ENCODE peak calls at places on chromosomes 6 and 20, in five cellular contexts. R, V, B, N and U are unnamed samples.

GRCh38 chr6:40249935-40250334 is 315.7 kb upstream of the MOCS1 start:
- DNase-seq in N (no peak), V (no peak), R (no peak), B (no peak), U (no peak)

GRCh38 chr20:4713401-4713800 is 8.3 kb upstream of the PRND start:
- DNase-seq in R (no peak), V (no peak), B (peak; percentile 84), N (no peak), U (no peak)

GRCh38 chr6:10725046-10725445 is 2.2 kb downstream of the TMEM14C start:
- DNase-seq in R (no peak), B (no peak), N (no peak), V (no peak), U (no peak)

GRCh38 chr20:53578492-53579222 is 15.0 kb downstream of the ZNF217 start:
- DNase-seq in V (peak; percentile 78), N (no peak), R (no peak), B (peak; percentile 99), U (peak; percentile 89)

GRCh38 chr6:159692303-159693127 is 526 bp downstream of the SOD2 start:
- DNase-seq in B (peak; percentile 45), V (peak; percentile 27), N (no peak), R (peak; percentile 46), U (peak; percentile 73)

GRCh38 chr6:57075092-57075491 is 14.9 kb upstream of the ZNF451 start:
- DNase-seq in V (no peak), B (no peak), N (no peak), R (no peak), U (no peak)

GRCh38 chr6:91716361-91716760 is 1129.5 kb upstream of the MAP3K7 start:
- DNase-seq in R (no peak), V (no peak), B (no peak), N (no peak), U (no peak)

GRCh38 chr6:130008236-130008873 is 10.0 kb upstream of the L3MBTL3 start:
- DNase-seq in N (no peak), B (no peak), R (no peak), V (no peak), U (no peak)

GRCh38 chr20:56417911-56418310 is 5.9 kb downstream of the CASS4 start:
- DNase-seq in B (no peak), N (no peak), R (no peak), V (no peak), U (no peak)

GRCh38 chr20:49985617-49986016 is 2.8 kb downstream of the SNAI1 start:
- DNase-seq in V (no peak), R (no peak), B (no peak), N (no peak), U (no peak)
- H3K23ac ChIP-seq in V (no peak overlapping the region), R (no peak overlapping the region), B (no peak overlapping the region), N (no peak overlapping the region), U (no peak overlapping the region)

GRCh38 chr6:133697666-133698065 is 191.2 kb upstream of the TCF21 start:
- DNase-seq in N (no peak), R (no peak), B (no peak), V (no peak), U (no peak)
- H2AFZ ChIP-seq in N (no peak overlapping the region), R (no peak overlapping the region), B (no peak overlapping the region), V (no peak overlapping the region), U (no peak overlapping the region)

GRCh38 chr6:48922837-48923236 is 540.2 kb downstream of the MMUT start:
- DNase-seq in B (no peak), R (no peak), N (no peak), V (no peak), U (no peak)
- H2BK12ac ChIP-seq in B (no peak overlapping the region), R (no peak overlapping the region), N (no peak overlapping the region), V (no peak overlapping the region), U (no peak overlapping the region)

DNA sequence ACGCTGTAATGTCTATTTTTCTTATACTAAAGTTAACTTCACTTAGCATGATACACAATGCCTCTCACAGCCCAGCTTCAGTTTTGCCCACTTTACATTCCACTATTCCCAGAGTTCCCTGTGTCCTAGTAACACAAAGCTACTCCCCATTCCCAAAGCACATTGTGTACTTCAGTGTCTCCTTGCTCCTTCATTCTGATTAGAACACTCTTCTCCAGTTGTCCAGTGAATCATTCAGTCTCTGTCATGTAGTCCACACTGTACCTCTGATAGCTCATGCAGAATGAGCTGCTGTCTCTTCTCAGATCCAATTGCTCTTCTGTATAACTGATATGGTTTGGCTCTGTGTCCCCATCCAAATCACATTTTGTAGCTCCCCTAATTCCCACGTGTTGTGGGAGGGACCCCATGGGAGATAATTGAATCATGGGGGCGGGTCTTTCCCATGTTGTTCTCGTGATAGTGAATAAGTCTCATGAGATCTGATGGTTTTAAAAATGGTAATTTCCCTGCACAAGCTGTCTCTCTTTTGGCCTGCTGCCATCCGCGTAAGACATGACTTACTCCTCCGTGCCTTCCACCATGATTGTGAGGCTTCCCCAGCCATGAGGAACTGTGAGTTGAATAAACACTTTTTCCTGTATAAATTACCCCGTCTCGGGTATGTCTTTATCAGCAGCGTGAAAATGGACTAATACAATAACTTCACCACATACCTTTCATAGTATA is 2.1 kb upstream of the TMX4 start:
- DNase-seq in N (no peak), V (no peak), B (no peak), R (no peak), U (peak; percentile 3)
- H3K23ac ChIP-seq in N (no peak overlapping the region), V (no peak overlapping the region), B (no peak overlapping the region), R (no peak overlapping the region), U (no peak overlapping the region)

DNA sequence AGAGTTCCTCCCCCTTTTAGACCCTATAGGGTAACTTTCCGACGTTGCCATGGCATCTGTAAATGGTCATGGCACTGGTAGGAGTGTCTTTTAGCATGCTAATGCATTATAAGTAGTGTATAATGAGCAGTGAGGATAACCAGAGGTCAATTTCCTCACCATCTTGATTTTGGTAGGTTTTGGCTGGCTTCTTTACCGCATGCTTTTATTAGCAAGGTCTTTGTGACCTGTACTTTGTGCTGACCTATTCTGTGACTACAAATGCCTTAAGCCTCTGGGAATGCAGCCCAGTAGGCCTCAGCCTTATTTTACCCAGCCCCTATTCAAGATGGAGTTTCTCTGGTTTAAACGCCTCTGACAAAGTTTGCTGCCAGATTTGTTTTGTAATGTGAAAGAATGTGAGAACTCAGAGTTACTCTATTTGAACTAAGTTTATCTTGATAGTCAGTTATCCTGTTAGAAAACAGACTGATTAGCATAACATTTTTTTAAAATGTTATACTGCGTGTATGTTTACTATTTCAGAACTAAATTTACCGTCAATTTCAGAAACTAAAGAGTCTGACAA is 111.3 kb upstream of the PRSS16 start:
- DNase-seq in R (no peak), N (no peak), V (no peak), B (peak; percentile 20), U (no peak)
- H2AFZ ChIP-seq in R (no peak overlapping the region), N (no peak overlapping the region), V (no peak overlapping the region), B (no peak overlapping the region), U (no peak overlapping the region)

DNA sequence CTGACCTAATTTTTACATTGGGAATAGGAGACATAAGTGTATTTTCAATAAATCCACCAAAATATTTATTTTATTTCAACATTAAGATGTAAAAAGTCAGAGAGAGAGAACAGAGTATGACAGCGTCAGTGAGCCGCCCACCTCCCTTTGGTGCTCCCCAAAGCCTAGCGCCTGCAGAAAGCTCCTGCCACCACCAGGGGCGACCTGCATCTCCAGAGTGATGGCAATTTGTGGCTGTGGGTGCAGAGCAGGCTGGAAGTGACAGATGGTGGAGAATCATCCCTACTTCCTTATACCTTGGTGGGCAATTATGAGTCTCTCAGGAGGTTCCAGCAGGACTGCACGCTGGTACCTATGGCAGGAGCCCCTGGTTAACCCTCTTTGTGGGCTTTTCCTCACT is 87.3 kb downstream of the PTPRT start:
- DNase-seq in V (no peak), R (peak; percentile 66), N (peak; percentile 71), B (no peak), U (no peak)
- H2BK12ac ChIP-seq in V (no peak overlapping the region), R (no peak overlapping the region), N (no peak overlapping the region), B (no peak overlapping the region), U (no peak overlapping the region)